ENCODE peak calls at places on chromosomes 4 and X, in eight cellular contexts. H is CMK, P is RKO, Z is heart right ventricle, G is iPS DF 19.7, R is A673, X is posterior cingulate gyrus, K is K562. Q is an unnamed sample.

GRCh38 chr4:38860788-38861424 is 4.3 kb upstream of the TLR6 start:
- DNase-seq in R (peak), K (peak), G (no peak), X (no peak), Z (peak), P (peak), H (peak), Q (peak)

GRCh38 chr4:101597204-101597603 is 193.3 kb upstream of the BANK1 start:
- DNase-seq in Z (no peak), X (no peak), K (no peak), R (peak), P (peak), H (no peak), G (no peak), Q (no peak)

GRCh38 chr4:185541251-185541671 is 6.0 kb upstream of the PDLIM3 start:
- DNase-seq in G (no peak), R (no peak), K (no peak), H (no peak), Z (peak), X (peak), P (no peak), Q (no peak)

GRCh38 chr4:153488719-153489384 is 22.7 kb downstream of the TMEM131L start:
- DNase-seq in H (no peak), P (no peak), G (no peak), Z (peak), R (peak), K (no peak), X (peak), Q (no peak)

GRCh38 chrX:43860646-43861370 is 21.4 kb downstream of the MAOB start:
- DNase-seq in Z (peak), R (peak), G (no peak), H (no peak), P (no peak), K (no peak), X (no peak), Q (no peak)

GRCh38 chr4:851701-852430 is 25.9 kb upstream of the CPLX1 start:
- DNase-seq in P (no peak), R (no peak), X (peak), H (no peak), Z (no peak), K (no peak), G (no peak), Q (no peak)

GRCh38 chr4:154741877-154742851 is 1.6 kb upstream of the LRAT start:
- DNase-seq in Z (no peak), P (no peak), X (peak), G (no peak), K (no peak), R (peak), H (no peak), Q (no peak)

GRCh38 chrX:76605390-76605789 is 177.9 kb downstream of the MAGEE1 start:
- DNase-seq in Z (no peak), K (no peak), H (no peak), R (no peak), G (no peak), P (no peak), X (no peak), Q (no peak)

GRCh38 chrX:140949231-140949630 is 53.2 kb upstream of the SPANXB1 start:
- DNase-seq in R (no peak), G (no peak), Z (no peak), H (no peak), X (no peak), K (no peak), P (no peak), Q (no peak)

GRCh38 chrX:53481093-53481492 is 46.9 kb upstream of the HSD17B10 start:
- DNase-seq in H (no peak), K (peak), X (no peak), R (peak), P (no peak), Z (no peak), G (no peak), Q (no peak)

GRCh38 chrX:44785652-44786051 is 58.2 kb upstream of the DUSP21 start:
- DNase-seq in H (no peak), P (peak), K (no peak), R (no peak), G (no peak), Z (no peak), X (peak), Q (peak)

GRCh38 chrX:40068048-40068447 is 29.7 kb downstream of the BCOR start:
- DNase-seq in R (peak), X (no peak), P (peak), Z (no peak), K (no peak), H (no peak), G (no peak), Q (no peak)

GRCh38 chr4:54090804-54091623 is 8.9 kb upstream of the GSX2 start:
- DNase-seq in K (peak), X (peak), R (no peak), G (no peak), Z (no peak), H (no peak), P (no peak), Q (no peak)